ENCODE peak calls at places on chromosomes 5 and 9, in seven cellular contexts. B is neuronal stem cell, O is H9, U is mesendoderm, N is trophoblast cell, I is H1, A is mesenchymal stem cell. D is an unnamed sample.

GRCh38 chr9:114108016-114108833 is 9.1 kb upstream of the KIF12 start:
- DNase-seq in I (peak; percentile 93), A (peak; percentile 74), N (peak; percentile 86), O (peak; percentile 92), U (peak; percentile 90), B (peak; percentile 87), D (peak; percentile 77)

GRCh38 chr5:61734966-61735365 is 402.9 kb downstream of the ZSWIM6 start:
- DNase-seq in B (no peak), N (no peak), I (no peak), O (no peak), A (no peak), U (no peak), D (no peak)

GRCh38 chr5:139600336-139600949 is 39.3 kb downstream of the UBE2D2 start:
- DNase-seq in B (no peak), A (peak; percentile 86), I (no peak), N (peak; percentile 37), O (no peak), U (no peak), D (peak; percentile 86)

GRCh38 chr9:73753171-73753570 is 601.5 kb downstream of the ANXA1 start:
- DNase-seq in A (no peak), O (no peak), B (no peak), I (no peak), N (no peak), U (no peak), D (no peak)

GRCh38 chr5:168354397-168354796 is 63.0 kb downstream of the WWC1 start:
- DNase-seq in U (no peak), A (no peak), B (no peak), N (no peak), O (no peak), I (no peak), D (no peak)

GRCh38 chr9:136084191-136084944 is 10.7 kb downstream of the NACC2 start:
- DNase-seq in A (no peak), U (no peak), I (no peak), N (no peak), B (no peak), O (peak; percentile 25), D (no peak)

GRCh38 chr5:103587185-103587748 is 24.7 kb upstream of the NUDT12 start:
- DNase-seq in B (peak; percentile 21), A (peak; percentile 45), I (no peak), O (no peak), U (peak; percentile 39), N (no peak), D (peak; percentile 17)

GRCh38 chr5:125083932-125084331 is 337.5 kb upstream of the ZNF608 start:
- DNase-seq in A (peak; percentile 60), U (no peak), N (peak; percentile 14), O (no peak), B (no peak), I (no peak), D (peak; percentile 93)

GRCh38 chr9:4393806-4394523 is 94.1 kb upstream of the GLIS3 start:
- DNase-seq in I (no peak), U (no peak), A (no peak), N (no peak), O (no peak), B (no peak), D (no peak)

GRCh38 chr9:128276574-128277270 is 646 bp downstream of the SWI5 start:
- DNase-seq in O (peak; percentile 63), A (peak; percentile 68), U (peak; percentile 86), I (no peak), N (no peak), B (peak; percentile 12), D (peak; percentile 34)

GRCh38 chr5:72281764-72282499 is 38.1 kb downstream of the MRPS27 start:
- DNase-seq in A (peak; percentile 88), N (no peak), U (peak; percentile 77), I (no peak), B (no peak), O (no peak), D (peak; percentile 91)

GRCh38 chr9:134163374-134164196 is 779 bp downstream of the RNU6ATAC start:
- DNase-seq in A (no peak), B (peak; percentile 36), U (peak; percentile 75), I (peak; percentile 72), O (peak; percentile 56), N (peak; percentile 86), D (peak; percentile 22)

DNA sequence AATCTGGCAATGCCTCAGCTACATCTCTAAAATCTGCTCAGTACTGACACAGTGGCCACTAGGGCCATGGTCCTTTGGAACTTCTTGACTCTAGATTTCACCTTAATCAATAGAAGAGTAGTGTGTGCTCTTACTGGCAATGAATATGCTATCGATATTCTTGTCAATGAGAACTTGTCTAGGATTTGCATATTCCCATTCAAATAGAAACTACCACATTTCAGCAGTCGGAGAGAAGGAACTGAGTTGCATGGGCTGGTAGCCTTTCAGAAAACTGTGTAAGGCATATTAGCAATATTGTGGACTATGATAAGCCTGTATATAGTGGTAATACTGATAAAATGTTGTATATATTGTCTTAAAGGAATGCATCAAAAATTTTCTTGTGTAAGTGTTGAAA is 45.3 kb upstream of the NAA35 start:
- DNase-seq in I (no peak), O (no peak), A (no peak), N (no peak), B (no peak), U (no peak), D (no peak)
- H2AK5ac ChIP-seq in I (no peak overlapping the region), O (no peak overlapping the region), A (no peak overlapping the region), N (no peak overlapping the region), B (no peak overlapping the region), U (no peak overlapping the region), D (no peak overlapping the region)

GRCh38 chr9:119441832-119442231 is 72.6 kb upstream of the BRINP1 start:
- DNase-seq in U (no peak), B (no peak), O (no peak), I (no peak), N (no peak), A (no peak), D (no peak)

GRCh38 chr9:119432428-119432827 is 63.2 kb upstream of the BRINP1 start:
- DNase-seq in B (no peak), A (no peak), O (no peak), N (no peak), I (no peak), U (no peak), D (no peak)

GRCh38 chr9:119441338-119441737 is 72.1 kb upstream of the BRINP1 start:
- DNase-seq in N (no peak), I (no peak), B (no peak), U (no peak), A (no peak), O (peak; percentile 62), D (no peak)

GRCh38 chr9:119435066-119435465 is 65.8 kb upstream of the BRINP1 start:
- DNase-seq in A (no peak), B (no peak), U (no peak), I (no peak), N (no peak), O (no peak), D (no peak)

GRCh38 chr9:119436261-119436660 is 67.0 kb upstream of the BRINP1 start:
- DNase-seq in I (no peak), O (no peak), B (no peak), N (no peak), U (no peak), A (no peak), D (no peak)
- H2AK5ac ChIP-seq in I (no peak overlapping the region), O (no peak overlapping the region), B (no peak overlapping the region), N (no peak overlapping the region), U (no peak overlapping the region), A (no peak overlapping the region), D (no peak overlapping the region)

GRCh38 chr5:11387382-11387781 is 516.9 kb downstream of the CTNND2 start:
- DNase-seq in N (no peak), I (no peak), B (no peak), U (no peak), A (no peak), O (no peak), D (no peak)
- H2AK5ac ChIP-seq in N (no peak overlapping the region), I (no peak overlapping the region), B (no peak overlapping the region), U (no peak overlapping the region), A (no peak overlapping the region), O (no peak overlapping the region), D (no peak overlapping the region)

DNA sequence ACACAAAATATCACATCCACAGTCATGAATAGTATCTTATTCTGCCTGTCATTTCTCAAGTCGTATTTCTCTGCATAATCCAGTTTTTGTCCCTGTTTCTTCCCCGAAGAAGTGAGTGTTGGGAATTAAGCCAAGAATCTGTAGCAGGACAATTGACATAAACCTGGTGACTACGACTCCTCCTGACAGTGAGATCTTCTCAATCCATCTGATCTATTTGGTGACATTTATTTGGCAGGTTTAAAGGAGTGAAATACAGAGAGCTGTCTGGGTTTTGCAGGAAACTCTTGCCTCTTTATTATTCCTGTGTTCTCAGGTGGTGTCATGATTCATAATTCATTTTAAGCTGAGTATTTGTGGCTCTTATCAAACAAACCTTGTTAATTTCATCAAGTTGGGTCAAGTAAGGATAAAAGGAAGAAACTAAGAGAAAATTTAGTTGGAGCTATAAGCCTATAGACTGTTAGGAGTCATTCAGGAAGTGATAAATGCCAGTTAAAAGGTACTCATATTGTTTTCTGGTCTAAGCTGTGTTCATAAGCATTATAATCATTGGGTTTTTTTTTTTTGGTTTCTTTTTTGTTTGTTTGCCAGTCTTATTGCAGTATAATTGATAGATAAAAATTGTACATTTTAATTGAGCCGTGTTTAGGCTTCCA is 95.9 kb upstream of the PCSK1 start:
- DNase-seq in A (no peak), B (no peak), N (no peak), I (no peak), O (no peak), U (no peak), D (no peak)
- H2AK5ac ChIP-seq in A (no peak overlapping the region), B (no peak overlapping the region), N (no peak overlapping the region), I (no peak overlapping the region), O (no peak overlapping the region), U (no peak overlapping the region), D (no peak overlapping the region)

GRCh38 chr5:133291524-133291923 is 239.7 kb downstream of the HSPA4 start:
- DNase-seq in N (no peak), B (no peak), A (no peak), U (no peak), O (no peak), I (no peak), D (no peak)

GRCh38 chr5:133290669-133291235 is 238.9 kb downstream of the HSPA4 start:
- DNase-seq in A (no peak), I (no peak), N (no peak), B (no peak), O (no peak), U (no peak), D (no peak)

GRCh38 chr5:133294380-133294779 is 242.6 kb downstream of the HSPA4 start:
- DNase-seq in O (no peak), N (no peak), B (no peak), A (no peak), I (no peak), U (no peak), D (no peak)

GRCh38 chr5:133293953-133294352 is 242.1 kb downstream of the HSPA4 start:
- DNase-seq in I (no peak), O (no peak), N (no peak), U (no peak), A (no peak), B (no peak), D (no peak)

GRCh38 chr5:133292300-133292699 is 240.5 kb downstream of the HSPA4 start:
- DNase-seq in I (no peak), A (no peak), U (peak; percentile 14), B (no peak), N (no peak), O (no peak), D (no peak)
- H2AK5ac ChIP-seq in I (peak overlapping the region; percentile 65), A (no peak overlapping the region), U (no peak overlapping the region), B (no peak overlapping the region), N (no peak overlapping the region), O (no peak overlapping the region), D (no peak overlapping the region)